ENCODE peak calls at places on chromosome 11, in five cellular contexts. One of them, this sample, is unnamed.
A peak's percentile ranks its signal among the peaks of the same experiment; 100 is the strongest.

GRCh38 chr11:8098361-8098760 is 17.4 kb downstream of the TUB start:
- DNase-seq in activated CD4-positive, alpha-beta T cell treated with anti-CD3 and anti-CD28 coated beads for 24 hours: no peak
- DNase-seq in left lung: no peak
- DNase-seq in AG20443: peak; percentile 62
- DNase-seq in T-helper 2 cell: no peak
- DNase-seq in this sample: no peak

GRCh38 chr11:71080239-71081097 is 171.9 kb downstream of the SHANK2 start:
- DNase-seq in activated CD4-positive, alpha-beta T cell treated with anti-CD3 and anti-CD28 coated beads for 24 hours: peak; percentile 36
- DNase-seq in left lung: no peak
- DNase-seq in AG20443: peak; percentile 72
- DNase-seq in T-helper 2 cell: no peak
- DNase-seq in this sample: peak; percentile 61

GRCh38 chr11:91795139-91795887 is 429.3 kb upstream of the FAT3 start:
- DNase-seq in activated CD4-positive, alpha-beta T cell treated with anti-CD3 and anti-CD28 coated beads for 24 hours: no peak
- DNase-seq in left lung: no peak
- DNase-seq in AG20443: no peak
- DNase-seq in T-helper 2 cell: no peak
- DNase-seq in this sample: no peak

GRCh38 chr11:35622070-35622469 is 3.8 kb downstream of the FJX1 start:
- DNase-seq in activated CD4-positive, alpha-beta T cell treated with anti-CD3 and anti-CD28 coated beads for 24 hours: no peak
- DNase-seq in left lung: no peak
- DNase-seq in AG20443: peak; percentile 75
- DNase-seq in T-helper 2 cell: no peak
- DNase-seq in this sample: peak; percentile 60

GRCh38 chr11:88603499-88603898 is 266.0 kb upstream of the CTSC start:
- DNase-seq in activated CD4-positive, alpha-beta T cell treated with anti-CD3 and anti-CD28 coated beads for 24 hours: no peak
- DNase-seq in left lung: no peak
- DNase-seq in AG20443: no peak
- DNase-seq in T-helper 2 cell: no peak
- DNase-seq in this sample: no peak

GRCh38 chr11:14455648-14456430 is 43.8 kb downstream of the COPB1 start:
- DNase-seq in activated CD4-positive, alpha-beta T cell treated with anti-CD3 and anti-CD28 coated beads for 24 hours: no peak
- DNase-seq in left lung: no peak
- DNase-seq in AG20443: no peak
- DNase-seq in T-helper 2 cell: no peak
- DNase-seq in this sample: no peak

GRCh38 chr11:118213774-118214173 is 11.0 kb downstream of the JAML start:
- DNase-seq in activated CD4-positive, alpha-beta T cell treated with anti-CD3 and anti-CD28 coated beads for 24 hours: no peak
- DNase-seq in left lung: no peak
- DNase-seq in AG20443: no peak
- DNase-seq in T-helper 2 cell: no peak
- DNase-seq in this sample: no peak

GRCh38 chr11:15505155-15505554 is 390.4 kb downstream of the INSC start:
- DNase-seq in activated CD4-positive, alpha-beta T cell treated with anti-CD3 and anti-CD28 coated beads for 24 hours: no peak
- DNase-seq in left lung: no peak
- DNase-seq in AG20443: no peak
- DNase-seq in T-helper 2 cell: no peak
- DNase-seq in this sample: no peak

GRCh38 chr11:25924586-25924985 is 407.3 kb upstream of the ANO3 start:
- DNase-seq in activated CD4-positive, alpha-beta T cell treated with anti-CD3 and anti-CD28 coated beads for 24 hours: no peak
- DNase-seq in left lung: no peak
- DNase-seq in AG20443: no peak
- DNase-seq in T-helper 2 cell: no peak
- DNase-seq in this sample: no peak

GRCh38 chr11:128696930-128697329 is 3.1 kb downstream of the FLI1 start:
- DNase-seq in activated CD4-positive, alpha-beta T cell treated with anti-CD3 and anti-CD28 coated beads for 24 hours: no peak
- DNase-seq in left lung: no peak
- DNase-seq in AG20443: no peak
- DNase-seq in T-helper 2 cell: no peak
- DNase-seq in this sample: no peak

GRCh38 chr11:100892886-100893285 is 205.8 kb downstream of the ARHGAP42 start:
- DNase-seq in activated CD4-positive, alpha-beta T cell treated with anti-CD3 and anti-CD28 coated beads for 24 hours: no peak
- DNase-seq in left lung: no peak
- DNase-seq in AG20443: no peak
- DNase-seq in T-helper 2 cell: no peak
- DNase-seq in this sample: no peak

GRCh38 chr11:103487113-103487512 is 377.9 kb downstream of the DYNC2H1 start:
- DNase-seq in activated CD4-positive, alpha-beta T cell treated with anti-CD3 and anti-CD28 coated beads for 24 hours: no peak
- DNase-seq in left lung: no peak
- DNase-seq in AG20443: no peak
- DNase-seq in T-helper 2 cell: no peak
- DNase-seq in this sample: no peak

GRCh38 chr11:42625757-42626156 is 686.0 kb upstream of the API5 start:
- DNase-seq in activated CD4-positive, alpha-beta T cell treated with anti-CD3 and anti-CD28 coated beads for 24 hours: no peak
- DNase-seq in left lung: no peak
- DNase-seq in AG20443: no peak
- DNase-seq in T-helper 2 cell: no peak
- DNase-seq in this sample: no peak

GRCh38 chr11:123567466-123567865 is 87.0 kb downstream of the SCN3B start:
- DNase-seq in activated CD4-positive, alpha-beta T cell treated with anti-CD3 and anti-CD28 coated beads for 24 hours: no peak
- DNase-seq in left lung: no peak
- DNase-seq in AG20443: peak; percentile 42
- DNase-seq in T-helper 2 cell: no peak
- DNase-seq in this sample: no peak

GRCh38 chr11:94515398-94515797 is 3.1 kb downstream of the C11orf97 start:
- DNase-seq in activated CD4-positive, alpha-beta T cell treated with anti-CD3 and anti-CD28 coated beads for 24 hours: no peak
- DNase-seq in left lung: no peak
- DNase-seq in AG20443: no peak
- DNase-seq in T-helper 2 cell: no peak
- DNase-seq in this sample: no peak